ENCODE peak calls at places on chromosome X, in five cellular contexts. One of them, this sample, is unnamed.

GRCh38 chrX:110520053-110520452 is 161.4 kb downstream of the RTL9 start:
- DNase-seq in ACHN: no peak
- DNase-seq in H7: no peak
- DNase-seq in stimulated activated naive CD8-positive, alpha-beta T cell treated with anti-CD3 and anti-CD28 coated beads, Interleukin-15, amount 100 ng/mL, for 72 hours: no peak
- DNase-seq in aorta: no peak
- DNase-seq in this sample: no peak

GRCh38 chrX:45852884-45853283 is 652.2 kb upstream of the DIPK2B start:
- DNase-seq in aorta: no peak
- DNase-seq in H7: no peak
- DNase-seq in stimulated activated naive CD8-positive, alpha-beta T cell treated with anti-CD3 and anti-CD28 coated beads, Interleukin-15, amount 100 ng/mL, for 72 hours: no peak
- DNase-seq in ACHN: no peak
- DNase-seq in this sample: no peak

GRCh38 chrX:13131511-13132137 is 87.2 kb upstream of the FAM9C start:
- DNase-seq in H7: peak; percentile 54
- DNase-seq in stimulated activated naive CD8-positive, alpha-beta T cell treated with anti-CD3 and anti-CD28 coated beads, Interleukin-15, amount 100 ng/mL, for 72 hours: peak; percentile 11
- DNase-seq in ACHN: no peak
- DNase-seq in aorta: no peak
- DNase-seq in this sample: no peak

GRCh38 chrX:53282313-53282712 is 929 bp upstream of the IQSEC2 start:
- DNase-seq in ACHN: no peak
- DNase-seq in H7: no peak
- DNase-seq in aorta: no peak
- DNase-seq in stimulated activated naive CD8-positive, alpha-beta T cell treated with anti-CD3 and anti-CD28 coated beads, Interleukin-15, amount 100 ng/mL, for 72 hours: no peak
- DNase-seq in this sample: no peak

GRCh38 chrX:9160698-9161329 is 126.9 kb upstream of the FAM9B start:
- DNase-seq in aorta: no peak
- DNase-seq in H7: no peak
- DNase-seq in stimulated activated naive CD8-positive, alpha-beta T cell treated with anti-CD3 and anti-CD28 coated beads, Interleukin-15, amount 100 ng/mL, for 72 hours: no peak
- DNase-seq in ACHN: no peak
- DNase-seq in this sample: no peak

GRCh38 chrX:137362583-137362982 is 203.3 kb upstream of the ZIC3 start:
- DNase-seq in stimulated activated naive CD8-positive, alpha-beta T cell treated with anti-CD3 and anti-CD28 coated beads, Interleukin-15, amount 100 ng/mL, for 72 hours: no peak
- DNase-seq in aorta: no peak
- DNase-seq in ACHN: no peak
- DNase-seq in H7: no peak
- DNase-seq in this sample: no peak

GRCh38 chrX:112147206-112147605 is 64.6 kb upstream of the TRPC5 start:
- DNase-seq in aorta: no peak
- DNase-seq in ACHN: peak; percentile 2
- DNase-seq in stimulated activated naive CD8-positive, alpha-beta T cell treated with anti-CD3 and anti-CD28 coated beads, Interleukin-15, amount 100 ng/mL, for 72 hours: no peak
- DNase-seq in H7: peak; percentile 10
- DNase-seq in this sample: peak; percentile 23

GRCh38 chrX:49704692-49705404 is 9.1 kb upstream of the PAGE1 start:
- DNase-seq in ACHN: no peak
- DNase-seq in stimulated activated naive CD8-positive, alpha-beta T cell treated with anti-CD3 and anti-CD28 coated beads, Interleukin-15, amount 100 ng/mL, for 72 hours: no peak
- DNase-seq in H7: no peak
- DNase-seq in aorta: no peak
- DNase-seq in this sample: no peak

GRCh38 chrX:16826207-16826606 is 39.9 kb downstream of the TXLNG start:
- DNase-seq in stimulated activated naive CD8-positive, alpha-beta T cell treated with anti-CD3 and anti-CD28 coated beads, Interleukin-15, amount 100 ng/mL, for 72 hours: no peak
- DNase-seq in aorta: no peak
- DNase-seq in ACHN: peak; percentile 38
- DNase-seq in H7: peak; percentile 33
- DNase-seq in this sample: no peak

GRCh38 chrX:10612215-10612614 is 8.2 kb downstream of the MID1 start:
- DNase-seq in stimulated activated naive CD8-positive, alpha-beta T cell treated with anti-CD3 and anti-CD28 coated beads, Interleukin-15, amount 100 ng/mL, for 72 hours: no peak
- DNase-seq in H7: no peak
- DNase-seq in ACHN: no peak
- DNase-seq in aorta: no peak
- DNase-seq in this sample: no peak

GRCh38 chrX:113059714-113060113 is 219.1 kb upstream of the AMOT start:
- DNase-seq in ACHN: no peak
- DNase-seq in stimulated activated naive CD8-positive, alpha-beta T cell treated with anti-CD3 and anti-CD28 coated beads, Interleukin-15, amount 100 ng/mL, for 72 hours: no peak
- DNase-seq in aorta: no peak
- DNase-seq in H7: no peak
- DNase-seq in this sample: no peak

GRCh38 chrX:421646-422325 is 35.1 kb upstream of the PPP2R3B start:
- DNase-seq in stimulated activated naive CD8-positive, alpha-beta T cell treated with anti-CD3 and anti-CD28 coated beads, Interleukin-15, amount 100 ng/mL, for 72 hours: no peak
- DNase-seq in aorta: no peak
- DNase-seq in H7: peak; percentile 53
- DNase-seq in ACHN: no peak
- DNase-seq in this sample: no peak

GRCh38 chrX:30364229-30364628 is 55.0 kb upstream of the NR0B1 start:
- DNase-seq in stimulated activated naive CD8-positive, alpha-beta T cell treated with anti-CD3 and anti-CD28 coated beads, Interleukin-15, amount 100 ng/mL, for 72 hours: no peak
- DNase-seq in H7: no peak
- DNase-seq in ACHN: no peak
- DNase-seq in aorta: no peak
- DNase-seq in this sample: no peak

GRCh38 chrX:43655151-43655676 is 885 bp upstream of the MAOA start:
- DNase-seq in ACHN: peak; percentile 4
- DNase-seq in H7: peak; percentile 44
- DNase-seq in aorta: peak; percentile 79
- DNase-seq in stimulated activated naive CD8-positive, alpha-beta T cell treated with anti-CD3 and anti-CD28 coated beads, Interleukin-15, amount 100 ng/mL, for 72 hours: peak; percentile 34
- DNase-seq in this sample: peak; percentile 20

GRCh38 chrX:49101629-49101984 is 21.9 kb upstream of the WDR45 start:
- DNase-seq in H7: peak; percentile 70
- DNase-seq in aorta: no peak
- DNase-seq in stimulated activated naive CD8-positive, alpha-beta T cell treated with anti-CD3 and anti-CD28 coated beads, Interleukin-15, amount 100 ng/mL, for 72 hours: no peak
- DNase-seq in ACHN: no peak
- DNase-seq in this sample: no peak

GRCh38 chrX:138492371-138492770 is 219.1 kb downstream of the FGF13 start:
- DNase-seq in aorta: no peak
- DNase-seq in ACHN: no peak
- DNase-seq in stimulated activated naive CD8-positive, alpha-beta T cell treated with anti-CD3 and anti-CD28 coated beads, Interleukin-15, amount 100 ng/mL, for 72 hours: no peak
- DNase-seq in H7: no peak
- DNase-seq in this sample: no peak

GRCh38 chrX:142804085-142804484 is 221.6 kb upstream of the SPANXN4 start:
- DNase-seq in aorta: no peak
- DNase-seq in H7: peak; percentile 2
- DNase-seq in ACHN: peak; percentile 6
- DNase-seq in stimulated activated naive CD8-positive, alpha-beta T cell treated with anti-CD3 and anti-CD28 coated beads, Interleukin-15, amount 100 ng/mL, for 72 hours: no peak
- DNase-seq in this sample: no peak

GRCh38 chrX:153554519-153555167 is 37.2 kb downstream of the ATP2B3 start:
- DNase-seq in H7: peak; percentile 92
- DNase-seq in ACHN: peak; percentile 25
- DNase-seq in stimulated activated naive CD8-positive, alpha-beta T cell treated with anti-CD3 and anti-CD28 coated beads, Interleukin-15, amount 100 ng/mL, for 72 hours: peak; percentile 62
- DNase-seq in aorta: peak; percentile 87
- DNase-seq in this sample: peak; percentile 72

GRCh38 chrX:43815209-43815608 is 67.0 kb downstream of the MAOB start:
- DNase-seq in H7: no peak
- DNase-seq in ACHN: no peak
- DNase-seq in aorta: no peak
- DNase-seq in stimulated activated naive CD8-positive, alpha-beta T cell treated with anti-CD3 and anti-CD28 coated beads, Interleukin-15, amount 100 ng/mL, for 72 hours: no peak
- DNase-seq in this sample: no peak

GRCh38 chrX:14718403-14718802 is 154.5 kb downstream of the FANCB start:
- DNase-seq in stimulated activated naive CD8-positive, alpha-beta T cell treated with anti-CD3 and anti-CD28 coated beads, Interleukin-15, amount 100 ng/mL, for 72 hours: no peak
- DNase-seq in ACHN: no peak
- DNase-seq in aorta: no peak
- DNase-seq in H7: no peak
- DNase-seq in this sample: no peak

GRCh38 chrX:109172091-109172602 is 309.7 kb downstream of the GUCY2F start:
- DNase-seq in H7: no peak
- DNase-seq in stimulated activated naive CD8-positive, alpha-beta T cell treated with anti-CD3 and anti-CD28 coated beads, Interleukin-15, amount 100 ng/mL, for 72 hours: no peak
- DNase-seq in aorta: no peak
- DNase-seq in ACHN: no peak
- DNase-seq in this sample: no peak